ENCODE peak calls at places on chromosomes 12 and 14, in seven cellular contexts. One of them, this sample, is unnamed.

GRCh38 chr12:102052192-102053061 is 9.4 kb downstream of the WASHC3 start:
- DNase-seq in H1: no peak
- DNase-seq in HepG2: no peak
- DNase-seq in NT2/D1: no peak
- DNase-seq in K562: no peak
- DNase-seq in GM12878: no peak
- DNase-seq in SK-N-SH: no peak
- DNase-seq in this sample: no peak

GRCh38 chr12:82973601-82974000 is 286.9 kb downstream of the TMTC2 start:
- DNase-seq in H1: no peak
- DNase-seq in HepG2: no peak
- DNase-seq in NT2/D1: no peak
- DNase-seq in K562: no peak
- DNase-seq in GM12878: no peak
- DNase-seq in SK-N-SH: no peak
- DNase-seq in this sample: no peak

GRCh38 chr14:59679872-59680271 is 103.3 kb upstream of the CCDC175 start:
- DNase-seq in H1: no peak
- DNase-seq in HepG2: no peak
- DNase-seq in NT2/D1: no peak
- DNase-seq in K562: no peak
- DNase-seq in GM12878: no peak
- DNase-seq in SK-N-SH: no peak
- DNase-seq in this sample: no peak

GRCh38 chr14:21109377-21110260 is 8.8 kb downstream of the TMEM253 start:
- DNase-seq in H1: no peak
- DNase-seq in HepG2: peak; percentile 79
- DNase-seq in NT2/D1: no peak
- DNase-seq in K562: no peak
- DNase-seq in GM12878: peak; percentile 57
- DNase-seq in SK-N-SH: no peak
- DNase-seq in this sample: no peak

GRCh38 chr14:85076111-85076510 is 453.8 kb upstream of the FLRT2 start:
- DNase-seq in H1: no peak
- DNase-seq in HepG2: no peak
- DNase-seq in NT2/D1: no peak
- DNase-seq in K562: no peak
- DNase-seq in GM12878: no peak
- DNase-seq in SK-N-SH: no peak
- DNase-seq in this sample: no peak

GRCh38 chr14:24313912-24314311 is 2.6 kb downstream of the LTB4R start:
- DNase-seq in H1: no peak
- DNase-seq in HepG2: no peak
- DNase-seq in NT2/D1: no peak
- DNase-seq in K562: no peak
- DNase-seq in GM12878: no peak
- DNase-seq in SK-N-SH: no peak
- DNase-seq in this sample: no peak

GRCh38 chr12:73678335-73678734 is 859.3 kb upstream of the ATXN7L3B start:
- DNase-seq in H1: no peak
- DNase-seq in HepG2: no peak
- DNase-seq in NT2/D1: no peak
- DNase-seq in K562: no peak
- DNase-seq in GM12878: no peak
- DNase-seq in SK-N-SH: no peak
- DNase-seq in this sample: no peak

GRCh38 chr12:99975321-99975720 is 9.4 kb downstream of the ANKS1B start:
- DNase-seq in H1: no peak
- DNase-seq in HepG2: no peak
- DNase-seq in NT2/D1: no peak
- DNase-seq in K562: no peak
- DNase-seq in GM12878: no peak
- DNase-seq in SK-N-SH: no peak
- DNase-seq in this sample: no peak

GRCh38 chr12:54010972-54011664 is 2.3 kb downstream of the HOXC8 start:
- DNase-seq in H1: no peak
- DNase-seq in HepG2: no peak
- DNase-seq in NT2/D1: no peak
- DNase-seq in K562: no peak
- DNase-seq in GM12878: no peak
- DNase-seq in SK-N-SH: no peak
- DNase-seq in this sample: no peak

GRCh38 chr12:57416039-57416996 is 14.5 kb downstream of the R3HDM2 start:
- DNase-seq in H1: no peak
- DNase-seq in HepG2: no peak
- DNase-seq in NT2/D1: no peak
- DNase-seq in K562: no peak
- DNase-seq in GM12878: no peak
- DNase-seq in SK-N-SH: no peak
- DNase-seq in this sample: peak; percentile 38

GRCh38 chr12:86264451-86265328 is 8.5 kb upstream of the MGAT4C start:
- DNase-seq in H1: peak; percentile 29
- DNase-seq in HepG2: no peak
- DNase-seq in NT2/D1: no peak
- DNase-seq in K562: no peak
- DNase-seq in GM12878: no peak
- DNase-seq in SK-N-SH: peak; percentile 4
- DNase-seq in this sample: no peak

GRCh38 chr14:50242566-50243288 is 11.3 kb upstream of the SOS2 start:
- DNase-seq in H1: no peak
- DNase-seq in HepG2: no peak
- DNase-seq in NT2/D1: no peak
- DNase-seq in K562: no peak
- DNase-seq in GM12878: no peak
- DNase-seq in SK-N-SH: no peak
- DNase-seq in this sample: no peak

GRCh38 chr12:106415134-106415533 is 57.6 kb downstream of the POLR3B start:
- DNase-seq in H1: no peak
- DNase-seq in HepG2: no peak
- DNase-seq in NT2/D1: no peak
- DNase-seq in K562: no peak
- DNase-seq in GM12878: no peak
- DNase-seq in SK-N-SH: no peak
- DNase-seq in this sample: no peak

GRCh38 chr14:82621881-82622450 is 1088.3 kb upstream of the SEL1L start:
- DNase-seq in H1: peak; percentile 10
- DNase-seq in HepG2: no peak
- DNase-seq in NT2/D1: no peak
- DNase-seq in K562: no peak
- DNase-seq in GM12878: no peak
- DNase-seq in SK-N-SH: peak; percentile 1
- DNase-seq in this sample: no peak

GRCh38 chr12:6451348-6452244 is at the start of gene TAPBPL:
- DNase-seq in H1: no peak
- DNase-seq in HepG2: peak; percentile 89
- DNase-seq in NT2/D1: peak; percentile 48
- DNase-seq in K562: peak; percentile 34
- DNase-seq in GM12878: peak; percentile 75
- DNase-seq in SK-N-SH: peak; percentile 88
- DNase-seq in this sample: no peak

GRCh38 chr12:81128930-81129554 is 51.2 kb downstream of the ACSS3 start:
- DNase-seq in H1: no peak
- DNase-seq in HepG2: peak; percentile 72
- DNase-seq in NT2/D1: peak; percentile 20
- DNase-seq in K562: peak; percentile 10
- DNase-seq in GM12878: peak; percentile 5
- DNase-seq in SK-N-SH: peak; percentile 48
- DNase-seq in this sample: peak; percentile 22

GRCh38 chr12:124442772-124443445 is 124.5 kb downstream of the NCOR2 start:
- DNase-seq in H1: no peak
- DNase-seq in HepG2: no peak
- DNase-seq in NT2/D1: no peak
- DNase-seq in K562: no peak
- DNase-seq in GM12878: no peak
- DNase-seq in SK-N-SH: no peak
- DNase-seq in this sample: no peak

GRCh38 chr14:32925439-32925838 is 13.2 kb upstream of the NPAS3 start:
- DNase-seq in H1: no peak
- DNase-seq in HepG2: no peak
- DNase-seq in NT2/D1: no peak
- DNase-seq in K562: no peak
- DNase-seq in GM12878: no peak
- DNase-seq in SK-N-SH: no peak
- DNase-seq in this sample: no peak
- TF ChIP-seq YY1 in H1: no peak
- TF ChIP-seq YY1 in HepG2: no peak
- TF ChIP-seq YY1 in NT2/D1: no peak
- TF ChIP-seq YY1 in K562: no peak
- TF ChIP-seq YY1 in GM12878: no peak
- TF ChIP-seq YY1 in SK-N-SH: no peak
- TF ChIP-seq YY1 in this sample: no peak

GRCh38 chr12:11820476-11820875 is 171.0 kb downstream of the ETV6 start:
- DNase-seq in H1: no peak
- DNase-seq in HepG2: no peak
- DNase-seq in NT2/D1: no peak
- DNase-seq in K562: no peak
- DNase-seq in GM12878: no peak
- DNase-seq in SK-N-SH: no peak
- DNase-seq in this sample: no peak
- TF ChIP-seq YY1 in H1: no peak
- TF ChIP-seq YY1 in HepG2: no peak
- TF ChIP-seq YY1 in NT2/D1: no peak
- TF ChIP-seq YY1 in K562: no peak
- TF ChIP-seq YY1 in GM12878: no peak
- TF ChIP-seq YY1 in SK-N-SH: no peak
- TF ChIP-seq YY1 in this sample: no peak

GRCh38 chr12:89225401-89225800 is 126.9 kb downstream of the DUSP6 start:
- DNase-seq in H1: no peak
- DNase-seq in HepG2: no peak
- DNase-seq in NT2/D1: no peak
- DNase-seq in K562: no peak
- DNase-seq in GM12878: no peak
- DNase-seq in SK-N-SH: no peak
- DNase-seq in this sample: peak; percentile 81
- TF ChIP-seq YY1 in H1: no peak
- TF ChIP-seq YY1 in HepG2: no peak
- TF ChIP-seq YY1 in NT2/D1: no peak
- TF ChIP-seq YY1 in K562: no peak
- TF ChIP-seq YY1 in GM12878: no peak
- TF ChIP-seq YY1 in SK-N-SH: no peak
- TF ChIP-seq YY1 in this sample: peak; percentile 26

GRCh38 chr14:32377046-32377445 is 47.9 kb downstream of the AKAP6 start:
- DNase-seq in H1: no peak
- DNase-seq in HepG2: no peak
- DNase-seq in NT2/D1: no peak
- DNase-seq in K562: no peak
- DNase-seq in GM12878: no peak
- DNase-seq in SK-N-SH: no peak
- DNase-seq in this sample: no peak

GRCh38 chr14:32381869-32382268 is 52.8 kb downstream of the AKAP6 start:
- DNase-seq in H1: no peak
- DNase-seq in HepG2: no peak
- DNase-seq in NT2/D1: no peak
- DNase-seq in K562: no peak
- DNase-seq in GM12878: no peak
- DNase-seq in SK-N-SH: no peak
- DNase-seq in this sample: no peak

GRCh38 chr14:32378284-32378683 is 49.2 kb downstream of the AKAP6 start:
- DNase-seq in H1: no peak
- DNase-seq in HepG2: no peak
- DNase-seq in NT2/D1: no peak
- DNase-seq in K562: no peak
- DNase-seq in GM12878: no peak
- DNase-seq in SK-N-SH: no peak
- DNase-seq in this sample: no peak

GRCh38 chr14:32382704-32383103 is 53.6 kb downstream of the AKAP6 start:
- DNase-seq in H1: no peak
- DNase-seq in HepG2: no peak
- DNase-seq in NT2/D1: no peak
- DNase-seq in K562: no peak
- DNase-seq in GM12878: no peak
- DNase-seq in SK-N-SH: peak; percentile 34
- DNase-seq in this sample: no peak

DNA sequence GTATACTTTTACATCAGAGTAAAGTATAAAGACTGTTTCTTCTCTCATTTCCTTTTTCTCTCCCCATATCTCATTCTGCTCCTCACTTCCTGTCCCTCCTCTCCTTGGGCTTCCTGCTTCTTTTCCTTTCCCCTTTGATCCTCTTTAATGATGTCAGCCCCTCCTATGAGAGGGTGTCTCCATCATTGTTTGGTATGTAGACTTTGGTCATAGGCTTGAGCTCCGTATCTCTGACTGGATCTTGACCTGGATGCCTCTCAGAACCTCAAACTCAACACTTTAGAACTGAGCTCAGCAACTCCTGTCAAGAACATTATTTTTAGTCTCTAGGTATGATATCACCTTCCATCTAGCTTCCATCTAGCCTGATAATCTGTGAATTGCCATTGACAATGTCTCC is 50.3 kb downstream of the AKAP6 start:
- DNase-seq in H1: no peak
- DNase-seq in HepG2: peak; percentile 49
- DNase-seq in NT2/D1: no peak
- DNase-seq in K562: no peak
- DNase-seq in GM12878: no peak
- DNase-seq in SK-N-SH: no peak
- DNase-seq in this sample: no peak
- TF ChIP-seq YY1 in H1: no peak
- TF ChIP-seq YY1 in HepG2: no peak
- TF ChIP-seq YY1 in NT2/D1: no peak
- TF ChIP-seq YY1 in K562: no peak
- TF ChIP-seq YY1 in GM12878: no peak
- TF ChIP-seq YY1 in SK-N-SH: no peak
- TF ChIP-seq YY1 in this sample: no peak